ENCODE peak calls at places on chromosomes 11 and 22, in nine cellular contexts. D, T, J, A, Q, Z, V, S and L are unnamed samples.

GRCh38 chr11:9219572-9219971 is 45.6 kb downstream of the DENND5A start:
- DNase-seq in Z (peak; percentile 60), Q (no peak), A (peak; percentile 41), D (no peak), T (peak; percentile 79), J (peak; percentile 95), V (no peak), S (no peak), L (no peak)

GRCh38 chr11:131372243-131372930 is 2.0 kb downstream of the NTM start:
- DNase-seq in J (no peak), V (no peak), D (no peak), T (no peak), S (no peak), Q (no peak), A (no peak), Z (no peak), L (no peak)

GRCh38 chr11:27234961-27235360 is 128.1 kb downstream of the CCDC34 start:
- DNase-seq in Z (no peak), T (no peak), D (no peak), S (no peak), A (no peak), V (no peak), Q (no peak), J (no peak), L (no peak)

GRCh38 chr11:107043242-107043991 is 25.1 kb upstream of the GUCY1A2 start:
- DNase-seq in A (peak; percentile 87), Z (peak; percentile 83), T (peak; percentile 98), Q (no peak), V (no peak), S (no peak), J (peak; percentile 88), D (no peak), L (no peak)

GRCh38 chr11:27914080-27914479 is 193.9 kb downstream of the KIF18A start:
- DNase-seq in T (no peak), J (no peak), Q (no peak), S (no peak), V (no peak), A (peak; percentile 24), D (no peak), Z (no peak), L (no peak)

GRCh38 chr22:27642104-27642800 is 159.3 kb downstream of the MN1 start:
- DNase-seq in J (no peak), D (no peak), V (no peak), T (no peak), A (no peak), S (no peak), Z (no peak), Q (no peak), L (no peak)

GRCh38 chr11:76639621-76640020 is 30.9 kb downstream of the LRRC32 start:
- DNase-seq in Q (no peak), D (no peak), V (no peak), S (no peak), T (no peak), Z (no peak), J (no peak), A (no peak), L (no peak)

GRCh38 chr22:21457023-21457787 is 10.0 kb upstream of the TMEM191C start:
- DNase-seq in A (no peak), J (no peak), Q (no peak), T (no peak), S (no peak), Z (no peak), V (no peak), D (no peak), L (peak; percentile 60)